ENCODE peak calls at places on chromosomes 3 and 15, in eight cellular contexts. One of them, this sample, is unnamed. For H3K27me3, the result is how much of the 10 kb centered on the place peaks cover.

GRCh38 chr15:67175643-67176071 is 78.8 kb downstream of the AAGAB start:
- DNase-seq in psoas muscle: peak
- DNase-seq in kidney epithelial cell: peak
- DNase-seq in neural progenitor cell: no peak
- DNase-seq in AG04450: no peak
- DNase-seq in stomach: no peak
- DNase-seq in Peyer's patch: peak
- DNase-seq in mammary epithelial cell: no peak
- DNase-seq in this sample: no peak

GRCh38 chr3:173983353-173983752 is 585.8 kb downstream of the NLGN1 start:
- DNase-seq in psoas muscle: no peak
- DNase-seq in kidney epithelial cell: no peak
- DNase-seq in neural progenitor cell: no peak
- DNase-seq in AG04450: no peak
- DNase-seq in stomach: no peak
- DNase-seq in Peyer's patch: no peak
- DNase-seq in mammary epithelial cell: no peak
- DNase-seq in this sample: no peak

GRCh38 chr15:72306211-72306785 is 13.7 kb downstream of the CELF6 start:
- DNase-seq in psoas muscle: no peak
- DNase-seq in kidney epithelial cell: no peak
- DNase-seq in neural progenitor cell: peak
- DNase-seq in AG04450: no peak
- DNase-seq in stomach: no peak
- DNase-seq in Peyer's patch: no peak
- DNase-seq in mammary epithelial cell: no peak
- DNase-seq in this sample: no peak

GRCh38 chr3:71050521-71051258 is 532.8 kb downstream of the FOXP1 start:
- DNase-seq in psoas muscle: no peak
- DNase-seq in kidney epithelial cell: peak
- DNase-seq in neural progenitor cell: no peak
- DNase-seq in AG04450: no peak
- DNase-seq in stomach: no peak
- DNase-seq in Peyer's patch: no peak
- DNase-seq in mammary epithelial cell: peak
- DNase-seq in this sample: no peak

GRCh38 chr15:42736178-42736792 is 643 bp downstream of the CDAN1 start:
- DNase-seq in psoas muscle: peak
- DNase-seq in kidney epithelial cell: no peak
- DNase-seq in neural progenitor cell: peak
- DNase-seq in AG04450: no peak
- DNase-seq in stomach: no peak
- DNase-seq in Peyer's patch: no peak
- DNase-seq in mammary epithelial cell: peak
- DNase-seq in this sample: no peak

GRCh38 chr3:120214161-120214560 is 70.9 kb downstream of the GPR156 start:
- DNase-seq in psoas muscle: no peak
- DNase-seq in kidney epithelial cell: no peak
- DNase-seq in neural progenitor cell: no peak
- DNase-seq in AG04450: no peak
- DNase-seq in stomach: no peak
- DNase-seq in Peyer's patch: no peak
- DNase-seq in mammary epithelial cell: no peak
- DNase-seq in this sample: no peak

GRCh38 chr15:33215941-33216872 is 21.7 kb upstream of the FMN1 start:
- DNase-seq in psoas muscle: no peak
- DNase-seq in kidney epithelial cell: no peak
- DNase-seq in neural progenitor cell: peak
- DNase-seq in AG04450: no peak
- DNase-seq in stomach: no peak
- DNase-seq in Peyer's patch: no peak
- DNase-seq in mammary epithelial cell: peak
- DNase-seq in this sample: no peak

GRCh38 chr3:23710555-23710954 is 95.2 kb upstream of the UBE2E1 start:
- DNase-seq in psoas muscle: peak
- DNase-seq in kidney epithelial cell: peak
- DNase-seq in neural progenitor cell: peak
- DNase-seq in AG04450: peak
- DNase-seq in stomach: no peak
- DNase-seq in Peyer's patch: no peak
- DNase-seq in mammary epithelial cell: no peak
- DNase-seq in this sample: no peak

DNA sequence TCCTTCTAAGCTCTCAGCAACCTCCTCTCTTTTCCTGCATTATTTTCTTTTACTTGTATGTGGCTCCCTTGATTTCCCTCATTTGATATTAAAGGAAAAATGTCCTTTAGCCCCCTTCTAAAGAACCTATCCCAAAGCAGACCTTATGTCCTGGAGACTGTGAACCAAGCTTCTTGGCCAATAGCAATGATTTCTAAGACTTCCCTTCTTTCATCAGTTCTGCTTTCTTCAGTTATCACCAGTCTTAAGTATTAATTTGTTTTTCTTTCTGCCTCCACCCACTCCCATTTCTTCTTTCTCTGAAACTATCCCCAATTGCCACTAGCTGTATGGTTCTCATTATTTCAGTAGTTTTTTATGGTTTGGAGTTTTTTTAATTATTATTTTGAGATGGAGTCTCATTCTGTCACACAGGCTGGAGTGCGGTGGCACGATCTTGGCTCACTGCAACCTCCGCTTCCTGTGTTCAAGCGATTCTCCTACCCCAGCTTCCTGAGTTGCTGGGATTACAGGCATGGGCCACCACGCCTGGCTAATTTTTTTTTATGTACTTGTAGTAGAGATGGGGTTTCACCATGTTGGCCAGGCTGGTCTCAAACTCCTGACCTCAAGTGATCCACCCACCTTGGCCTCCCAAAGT is 12.1 kb downstream of the TMOD3 start:
- DNase-seq in psoas muscle: no peak
- DNase-seq in kidney epithelial cell: no peak
- DNase-seq in neural progenitor cell: no peak
- DNase-seq in AG04450: no peak
- DNase-seq in stomach: no peak
- DNase-seq in Peyer's patch: no peak
- DNase-seq in mammary epithelial cell: no peak
- DNase-seq in this sample: no peak
- H3K4me3 ChIP-seq in psoas muscle: no peak
- H3K4me3 ChIP-seq in kidney epithelial cell: no peak
- H3K4me3 ChIP-seq in neural progenitor cell: no peak
- H3K4me3 ChIP-seq in AG04450: no peak
- H3K4me3 ChIP-seq in stomach: no peak
- H3K4me3 ChIP-seq in Peyer's patch: no peak
- H3K4me3 ChIP-seq in mammary epithelial cell: no peak
- H3K4me3 ChIP-seq in this sample: no peak

DNA sequence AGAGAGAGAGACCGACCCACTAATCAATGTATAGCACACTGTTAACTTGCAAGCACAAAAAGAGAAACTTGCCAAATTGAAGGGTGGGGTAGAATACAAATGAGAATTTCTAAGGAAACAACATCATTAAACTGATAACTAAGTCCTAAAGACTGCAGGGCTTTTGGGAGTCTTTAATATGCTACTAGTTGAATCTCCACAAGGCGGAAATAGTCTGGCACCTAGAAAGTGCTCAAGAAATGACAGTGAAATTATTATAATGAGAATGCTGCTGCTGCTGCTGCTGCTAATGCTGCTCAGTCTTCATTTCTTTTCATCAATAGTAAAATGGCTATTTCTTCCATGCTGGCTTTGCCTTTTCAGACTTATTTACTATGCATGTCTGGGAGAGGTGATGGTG is 91.8 kb downstream of the BTD start:
- DNase-seq in psoas muscle: no peak
- DNase-seq in kidney epithelial cell: no peak
- DNase-seq in neural progenitor cell: no peak
- DNase-seq in AG04450: no peak
- DNase-seq in stomach: no peak
- DNase-seq in Peyer's patch: no peak
- DNase-seq in mammary epithelial cell: no peak
- DNase-seq in this sample: no peak
- TF ChIP-seq CTCF in psoas muscle: no peak
- TF ChIP-seq CTCF in kidney epithelial cell: no peak
- TF ChIP-seq CTCF in neural progenitor cell: no peak
- TF ChIP-seq CTCF in AG04450: no peak
- TF ChIP-seq CTCF in stomach: no peak
- TF ChIP-seq CTCF in Peyer's patch: no peak
- TF ChIP-seq CTCF in mammary epithelial cell: no peak
- TF ChIP-seq CTCF in this sample: peak

DNA sequence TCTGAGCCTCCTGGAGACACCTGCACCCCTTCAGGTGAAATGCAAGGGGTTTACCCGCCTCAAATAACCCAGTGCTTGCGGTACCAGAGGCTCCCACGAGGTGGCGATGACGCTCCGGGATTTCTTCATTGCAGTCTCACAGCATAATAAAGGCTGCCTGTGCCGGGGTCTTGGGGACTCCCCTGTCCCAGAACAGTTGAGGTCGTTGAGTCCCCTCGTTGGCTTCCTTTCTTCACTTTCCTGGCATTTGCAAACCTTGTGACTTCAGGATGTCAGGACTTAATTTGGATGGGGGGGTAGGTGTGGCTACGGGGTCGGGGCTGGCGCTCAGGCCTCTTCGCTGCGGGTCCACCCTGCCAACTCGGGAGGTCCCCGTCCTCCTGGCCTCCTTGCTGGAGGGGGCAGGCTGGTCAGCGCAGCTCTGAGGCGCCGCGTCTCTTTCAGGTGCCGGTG is 1.3 kb downstream of the GNAT1 start:
- DNase-seq in psoas muscle: peak
- DNase-seq in kidney epithelial cell: no peak
- DNase-seq in neural progenitor cell: peak
- DNase-seq in AG04450: peak
- DNase-seq in stomach: peak
- DNase-seq in Peyer's patch: peak
- DNase-seq in mammary epithelial cell: peak
- DNase-seq in this sample: no peak
- H3K27me3 ChIP-seq in psoas muscle: under half
- H3K27me3 ChIP-seq in kidney epithelial cell: under half
- H3K27me3 ChIP-seq in neural progenitor cell: under half
- H3K27me3 ChIP-seq in AG04450: under half
- H3K27me3 ChIP-seq in stomach: under half
- H3K27me3 ChIP-seq in Peyer's patch: under half
- H3K27me3 ChIP-seq in mammary epithelial cell: under half
- H3K27me3 ChIP-seq in this sample: under half

DNA sequence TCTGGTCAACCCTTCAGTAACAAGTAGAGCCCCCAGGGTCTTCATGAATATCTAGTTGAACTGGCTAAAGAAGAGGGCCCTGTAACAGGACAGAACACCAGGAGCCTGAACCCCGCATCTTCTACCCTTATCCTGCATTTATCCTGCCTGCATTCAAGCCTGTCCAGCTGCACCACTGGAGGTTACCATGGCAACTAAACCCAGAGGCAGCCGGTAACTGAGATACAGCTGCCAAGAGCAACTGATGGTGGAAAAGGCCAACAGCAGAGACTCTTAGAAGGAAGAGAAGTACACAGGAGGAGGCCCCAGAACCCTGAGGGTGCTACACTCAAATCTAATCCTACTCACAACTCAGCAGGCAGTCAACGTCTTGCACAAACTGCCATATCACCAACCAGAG is 3.7 kb upstream of the PRKAR2A start:
- DNase-seq in psoas muscle: no peak
- DNase-seq in kidney epithelial cell: no peak
- DNase-seq in neural progenitor cell: peak
- DNase-seq in AG04450: peak
- DNase-seq in stomach: no peak
- DNase-seq in Peyer's patch: no peak
- DNase-seq in mammary epithelial cell: no peak
- DNase-seq in this sample: no peak
- H3K4me3 ChIP-seq in psoas muscle: no peak
- H3K4me3 ChIP-seq in kidney epithelial cell: no peak
- H3K4me3 ChIP-seq in neural progenitor cell: no peak
- H3K4me3 ChIP-seq in AG04450: no peak
- H3K4me3 ChIP-seq in stomach: no peak
- H3K4me3 ChIP-seq in Peyer's patch: no peak
- H3K4me3 ChIP-seq in mammary epithelial cell: no peak
- H3K4me3 ChIP-seq in this sample: no peak

GRCh38 chr15:99961011-99961441 is 227.8 kb upstream of the LYSMD4 start:
- DNase-seq in psoas muscle: no peak
- DNase-seq in kidney epithelial cell: no peak
- DNase-seq in neural progenitor cell: peak
- DNase-seq in AG04450: no peak
- DNase-seq in stomach: no peak
- DNase-seq in Peyer's patch: no peak
- DNase-seq in mammary epithelial cell: peak
- DNase-seq in this sample: no peak
- TF ChIP-seq CTCF in psoas muscle: peak
- TF ChIP-seq CTCF in kidney epithelial cell: no peak
- TF ChIP-seq CTCF in neural progenitor cell: peak
- TF ChIP-seq CTCF in AG04450: no peak
- TF ChIP-seq CTCF in stomach: no peak
- TF ChIP-seq CTCF in Peyer's patch: no peak
- TF ChIP-seq CTCF in mammary epithelial cell: peak
- TF ChIP-seq CTCF in this sample: no peak

This sample was measured in BJ.